ENCODE peak calls at places on chromosome 15, in six cellular contexts. Q is HFFc6, H is tibial artery, O is epithelial cell of esophagus, V is MCF 10A, B is activated B cell treated with CpG ODN at 0.5 μM for 24 hours. S is an unnamed sample.

GRCh38 chr15:101318147-101318809 is 23.2 kb upstream of the SNRPA1 start:
- DNase-seq in Q (no peak), H (no peak), O (peak), V (peak), B (no peak), S (no peak)

GRCh38 chr15:63718590-63719035 is 115.1 kb downstream of the HERC1 start:
- DNase-seq in Q (peak), H (no peak), O (peak), V (peak), B (no peak), S (no peak)

GRCh38 chr15:56042523-56042922 is 49.1 kb upstream of the NEDD4 start:
- DNase-seq in Q (no peak), H (no peak), O (no peak), V (no peak), B (no peak), S (no peak)

GRCh38 chr15:32853667-32854066 is 135.9 kb downstream of the GREM1 start:
- DNase-seq in Q (no peak), H (no peak), O (no peak), V (no peak), B (no peak), S (no peak)

GRCh38 chr15:64699767-64700388 is 75.5 kb downstream of the RBPMS2 start:
- DNase-seq in Q (no peak), H (peak), O (peak), V (peak), B (no peak), S (no peak)

GRCh38 chr15:66254364-66255292 is 1.1 kb upstream of the MEGF11 start:
- DNase-seq in Q (no peak), H (no peak), O (no peak), V (no peak), B (no peak), S (no peak)

GRCh38 chr15:69893863-69894262 is 203.9 kb downstream of the TLE3 start:
- DNase-seq in Q (peak), H (peak), O (no peak), V (peak), B (no peak), S (no peak)

GRCh38 chr15:76313731-76314130 is 2.5 kb upstream of the ETFA start:
- DNase-seq in Q (no peak), H (no peak), O (peak), V (no peak), B (no peak), S (no peak)

GRCh38 chr15:25770031-25770430 is 93.1 kb downstream of the ATP10A start:
- DNase-seq in Q (no peak), H (no peak), O (no peak), V (no peak), B (no peak), S (no peak)

GRCh38 chr15:39092761-39093160 is 488.1 kb upstream of the THBS1 start:
- DNase-seq in Q (no peak), H (no peak), O (no peak), V (no peak), B (no peak), S (no peak)

GRCh38 chr15:70575251-70576227 is 187.8 kb downstream of the UACA start:
- DNase-seq in Q (no peak), H (peak), O (no peak), V (no peak), B (no peak), S (no peak)

GRCh38 chr15:99321477-99321876 is 70.2 kb downstream of the LRRC28 start:
- DNase-seq in Q (no peak), H (no peak), O (peak), V (no peak), B (no peak), S (no peak)

GRCh38 chr15:81809543-81809942 is 236.3 kb downstream of the MEX3B start:
- DNase-seq in Q (no peak), H (no peak), O (no peak), V (peak), B (no peak), S (no peak)

GRCh38 chr15:86432861-86433260 is 353.2 kb downstream of the AGBL1 start:
- DNase-seq in Q (no peak), H (no peak), O (peak), V (peak), B (no peak), S (no peak)

DNA sequence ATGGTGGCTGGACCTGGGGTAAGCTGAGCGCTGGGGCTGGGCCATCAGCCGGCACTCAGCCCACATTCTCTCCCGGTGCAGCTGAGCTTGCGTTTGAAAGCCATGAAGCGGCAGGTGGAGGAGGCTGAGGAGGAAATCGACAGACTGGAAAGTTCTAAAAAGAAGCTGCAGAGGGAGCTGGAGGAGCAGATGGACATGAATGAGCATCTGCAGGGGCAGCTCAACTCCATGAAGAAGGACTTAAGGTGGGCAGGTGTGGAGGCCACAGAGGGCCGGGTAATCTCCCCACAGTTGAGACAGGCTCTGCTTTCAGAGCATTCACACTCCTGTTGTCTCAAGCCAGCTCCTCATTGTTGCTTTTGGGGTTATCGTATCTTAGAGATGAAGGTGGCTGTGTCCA is 45.7 kb upstream of the MYZAP start:
- DNase-seq in Q (no peak), H (no peak), O (no peak), V (no peak), B (no peak), S (no peak)
- TF ChIP-seq CTCF in Q (no peak), H (no peak), O (no peak), V (no peak), B (no peak), S (no peak)

GRCh38 chr15:53670701-53671100 is 88.8 kb downstream of the WDR72 start:
- DNase-seq in Q (no peak), H (no peak), O (no peak), V (no peak), B (no peak), S (no peak)

GRCh38 chr15:53671545-53671944 is 87.9 kb downstream of the WDR72 start:
- DNase-seq in Q (no peak), H (no peak), O (no peak), V (no peak), B (no peak), S (no peak)

DNA sequence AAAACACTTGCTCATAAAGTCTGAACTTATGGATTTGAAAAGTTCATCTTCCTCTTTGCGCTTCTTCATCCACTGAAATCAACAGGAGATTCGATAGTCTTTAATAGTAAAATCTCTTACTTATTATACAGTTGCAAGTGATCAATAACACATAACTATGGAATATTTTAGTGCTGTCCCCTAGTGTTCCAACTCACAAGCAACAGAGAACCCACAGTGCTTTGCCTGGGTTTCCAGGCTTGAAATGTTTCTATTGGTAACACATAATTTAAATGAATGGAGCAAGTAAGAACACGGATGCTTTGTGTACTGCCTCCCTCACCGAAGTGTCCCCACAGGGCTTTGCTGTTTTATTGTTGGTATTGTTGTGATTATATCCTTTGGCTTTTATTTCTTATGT is 93.5 kb downstream of the WDR72 start:
- DNase-seq in Q (no peak), H (no peak), O (no peak), V (no peak), B (no peak), S (no peak)
- TF ChIP-seq CTCF in Q (no peak), H (no peak), O (peak), V (no peak), B (no peak), S (no peak)

DNA sequence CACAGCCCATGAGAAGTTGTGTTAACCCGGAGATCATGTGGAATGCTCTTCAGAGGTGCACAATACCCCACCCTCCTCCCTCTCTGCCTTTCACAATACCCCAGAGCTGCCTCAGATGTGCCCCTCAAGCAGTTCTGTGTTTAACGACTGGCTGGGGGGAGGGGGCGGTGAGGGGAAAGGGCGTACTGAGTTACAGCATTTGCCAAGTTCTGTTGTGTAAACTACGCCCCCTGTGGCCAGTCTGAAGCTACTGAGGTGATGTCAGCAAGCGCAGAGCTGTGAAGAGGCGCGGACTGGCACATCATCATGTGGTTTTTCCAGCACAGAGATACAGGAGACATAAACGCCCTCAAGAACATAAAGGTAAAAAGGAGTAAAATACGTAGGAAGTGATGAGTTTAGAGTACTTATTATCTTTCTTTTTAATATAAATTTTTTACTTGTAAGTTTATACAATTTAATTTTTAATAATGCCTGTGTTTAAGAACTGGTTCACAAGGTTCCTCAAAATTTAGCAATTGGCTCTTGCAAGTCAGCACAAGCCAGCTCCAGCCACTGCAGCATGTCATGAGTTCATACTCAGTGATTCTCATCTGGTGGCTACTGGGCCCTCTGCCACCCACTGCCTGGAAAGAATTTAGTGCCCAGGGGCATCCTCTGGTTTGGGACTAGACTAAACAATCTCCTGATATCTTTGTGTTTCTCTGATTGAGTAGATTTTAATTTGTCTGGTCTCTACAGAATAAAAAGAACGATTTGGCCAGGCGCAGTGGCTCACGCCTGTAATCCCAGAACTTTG is 1.7 kb downstream of the EPB42 start:
- DNase-seq in Q (peak), H (peak), O (peak), V (peak), B (no peak), S (no peak)
- TF ChIP-seq CTCF in Q (peak), H (no peak), O (peak), V (peak), B (no peak), S (no peak)

GRCh38 chr15:41018534-41018933 is 65.3 kb downstream of the CHAC1 start:
- DNase-seq in Q (no peak), H (no peak), O (peak), V (peak), B (no peak), S (no peak)
- TF ChIP-seq CTCF in Q (no peak), H (peak), O (peak), V (peak), B (no peak), S (no peak)

GRCh38 chr15:80745888-80746287 is 33.3 kb upstream of the CEMIP start:
- DNase-seq in Q (no peak), H (no peak), O (no peak), V (no peak), B (no peak), S (no peak)

GRCh38 chr15:80747317-80748053 is 31.7 kb upstream of the CEMIP start:
- DNase-seq in Q (no peak), H (no peak), O (no peak), V (no peak), B (no peak), S (no peak)

GRCh38 chr15:80750591-80750990 is 28.6 kb upstream of the CEMIP start:
- DNase-seq in Q (no peak), H (no peak), O (no peak), V (no peak), B (no peak), S (no peak)

GRCh38 chr15:80752204-80752603 is 27.0 kb upstream of the CEMIP start:
- DNase-seq in Q (no peak), H (no peak), O (no peak), V (no peak), B (no peak), S (no peak)

DNA sequence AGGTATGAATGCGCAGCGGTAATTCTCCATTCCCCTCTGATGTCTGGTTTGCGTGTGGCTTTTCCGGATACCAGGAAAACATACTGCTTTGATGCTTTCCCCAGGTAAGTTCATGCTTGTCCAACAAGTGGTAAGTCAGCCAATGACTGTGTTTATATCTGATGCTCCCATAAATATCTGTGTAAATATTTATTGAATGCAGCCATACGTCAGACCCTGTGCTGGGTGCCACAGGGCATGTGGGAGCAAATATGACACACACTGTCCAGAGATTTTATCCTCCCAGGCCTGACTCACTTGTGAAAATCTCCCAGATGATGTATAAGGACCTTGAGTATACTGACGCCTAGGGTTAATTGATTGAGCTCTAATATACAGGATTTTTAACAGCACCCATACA is 29.6 kb upstream of the CEMIP start:
- DNase-seq in Q (peak), H (no peak), O (peak), V (peak), B (no peak), S (no peak)
- TF ChIP-seq CTCF in Q (peak), H (no peak), O (no peak), V (no peak), B (no peak), S (no peak)